ENCODE peak calls at places on chromosomes 5 and 9, in seven cellular contexts. S is heart left ventricle, A is A549, F is H54, V is HCT116, D is uterus, X is stomach. Y is an unnamed sample.

GRCh38 chr5:40652441-40653220 is 27.1 kb upstream of the PTGER4 start:
- DNase-seq in S (no peak), A (no peak), F (no peak), V (no peak), D (no peak), X (no peak), Y (no peak)

GRCh38 chr5:56429110-56429561 is 196.0 kb upstream of the ANKRD55 start:
- DNase-seq in S (peak; percentile 70), A (no peak), F (no peak), V (no peak), D (no peak), X (peak; percentile 76), Y (no peak)

GRCh38 chr5:139164020-139164419 is 34.1 kb downstream of the SIL1 start:
- DNase-seq in S (no peak), A (no peak), F (no peak), V (no peak), D (no peak), X (no peak), Y (no peak)

GRCh38 chr9:6605202-6605601 is 40.3 kb downstream of the GLDC start:
- DNase-seq in S (no peak), A (no peak), F (no peak), V (no peak), D (no peak), X (no peak), Y (no peak)

GRCh38 chr5:16480144-16480543 is 14.5 kb upstream of the ZNF622 start:
- DNase-seq in S (no peak), A (no peak), F (no peak), V (no peak), D (no peak), X (no peak), Y (no peak)

GRCh38 chr5:749101-749670 is 35.3 kb downstream of the ZDHHC11B start:
- DNase-seq in S (no peak), A (no peak), F (no peak), V (no peak), D (no peak), X (no peak), Y (peak; percentile 26)

GRCh38 chr5:17436766-17437221 is 61.2 kb upstream of the TAF11L2 start:
- DNase-seq in S (no peak), A (no peak), F (no peak), V (no peak), D (no peak), X (no peak), Y (no peak)

GRCh38 chr9:130979591-130980385 is 29.2 kb upstream of the LAMC3 start:
- DNase-seq in S (no peak), A (no peak), F (no peak), V (no peak), D (no peak), X (no peak), Y (no peak)

GRCh38 chr5:9878196-9878595 is 248.0 kb upstream of the TAS2R1 start:
- DNase-seq in S (no peak), A (no peak), F (no peak), V (no peak), D (no peak), X (no peak), Y (no peak)

GRCh38 chr5:76099286-76099702 is 16.1 kb downstream of the SV2C start:
- DNase-seq in S (no peak), A (no peak), F (no peak), V (no peak), D (no peak), X (no peak), Y (no peak)

GRCh38 chr5:168786142-168786541 is 207.0 kb upstream of the PANK3 start:
- DNase-seq in S (no peak), A (no peak), F (peak; percentile 39), V (peak; percentile 3), D (no peak), X (no peak), Y (no peak)

GRCh38 chr5:59187772-59188347 is 605.0 kb downstream of the RAB3C start:
- DNase-seq in S (no peak), A (no peak), F (no peak), V (no peak), D (no peak), X (no peak), Y (no peak)

DNA sequence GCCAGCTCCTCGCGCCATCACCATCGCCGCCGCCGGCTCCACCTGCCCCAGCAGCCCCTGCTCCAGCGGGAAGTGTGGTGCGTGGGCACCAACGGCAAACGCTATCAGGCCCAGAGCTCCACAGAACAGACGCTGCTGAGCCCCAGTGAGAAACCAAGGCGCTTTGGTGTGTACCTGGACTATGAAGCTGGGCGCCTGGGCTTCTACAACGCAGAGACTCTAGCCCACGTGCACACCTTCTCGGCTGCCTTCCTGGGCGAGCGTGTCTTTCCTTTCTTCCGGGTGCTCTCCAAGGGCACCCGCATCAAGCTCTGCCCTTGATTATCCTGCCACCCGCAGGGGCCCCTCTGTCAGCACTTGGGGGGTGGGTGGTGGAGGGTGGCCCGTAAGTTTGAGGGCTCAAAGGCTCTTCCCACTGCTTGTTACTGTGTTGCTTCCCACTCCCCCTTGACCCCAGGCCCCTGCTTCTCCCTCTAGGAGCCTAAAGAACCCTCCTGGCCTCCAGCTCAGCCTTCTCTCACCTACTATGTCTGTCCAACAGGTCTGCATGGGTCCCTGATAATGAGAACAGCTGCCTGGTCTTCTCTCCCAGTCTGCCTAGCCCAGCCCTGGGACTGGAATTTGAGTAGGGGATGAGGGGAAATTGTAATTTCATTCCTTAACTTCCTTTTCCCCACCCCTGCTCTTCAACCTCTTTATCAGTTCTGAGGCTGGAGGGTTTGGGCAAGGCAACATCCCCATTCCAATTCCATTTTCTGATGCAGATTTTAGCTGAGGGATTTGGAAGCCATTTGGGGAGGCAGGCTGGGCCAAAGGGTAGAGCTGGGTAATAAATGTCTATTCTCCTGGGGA is 9.0 kb downstream of the RACK1 start:
- DNase-seq in S (no peak), A (no peak), F (no peak), V (no peak), D (no peak), X (no peak), Y (no peak)
- TF ChIP-seq POLR2A in S (no peak), A (peak; percentile 9), F (peak; percentile 15), V (no peak), D (no peak), X (no peak), Y (no peak)

DNA sequence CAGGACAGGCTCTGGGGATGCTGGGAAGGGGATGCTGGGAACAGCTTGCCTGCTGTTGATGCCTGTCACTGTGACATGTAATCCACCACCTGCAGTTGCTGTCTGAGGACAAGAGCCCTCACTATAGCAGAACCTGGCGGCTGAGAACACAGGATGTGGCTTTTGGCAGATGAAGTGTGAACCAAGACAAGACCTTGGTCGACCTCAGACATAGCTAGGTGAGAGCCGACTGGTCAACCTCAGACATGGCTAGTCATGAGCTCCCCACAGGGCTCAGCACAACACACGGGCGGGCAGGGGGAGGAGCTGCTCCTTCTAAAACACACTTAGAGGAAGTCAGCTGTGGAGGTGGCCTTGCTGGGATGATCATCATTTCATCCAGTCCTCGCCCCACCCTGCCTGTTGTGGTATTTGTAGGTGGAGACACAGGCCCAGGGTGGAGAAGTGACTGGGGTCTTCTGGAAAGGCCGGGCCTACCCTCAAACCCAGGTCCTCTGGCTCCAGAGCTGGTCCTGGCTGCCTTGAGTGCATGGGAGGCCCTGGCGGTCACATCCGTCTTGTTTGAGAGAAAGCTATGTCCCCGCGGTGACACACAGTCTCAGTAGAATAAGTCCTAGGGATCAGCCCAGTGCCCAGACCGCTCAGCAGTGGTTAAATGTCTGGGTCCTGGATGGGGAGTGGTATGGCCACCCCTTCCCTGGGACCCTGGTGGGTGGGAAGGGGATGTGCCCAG is 6.1 kb downstream of the SUSD3 start:
- DNase-seq in S (no peak), A (no peak), F (no peak), V (no peak), D (no peak), X (peak; percentile 57), Y (no peak)
- TF ChIP-seq POLR2A in S (no peak), A (no peak), F (no peak), V (no peak), D (no peak), X (no peak), Y (no peak)

DNA sequence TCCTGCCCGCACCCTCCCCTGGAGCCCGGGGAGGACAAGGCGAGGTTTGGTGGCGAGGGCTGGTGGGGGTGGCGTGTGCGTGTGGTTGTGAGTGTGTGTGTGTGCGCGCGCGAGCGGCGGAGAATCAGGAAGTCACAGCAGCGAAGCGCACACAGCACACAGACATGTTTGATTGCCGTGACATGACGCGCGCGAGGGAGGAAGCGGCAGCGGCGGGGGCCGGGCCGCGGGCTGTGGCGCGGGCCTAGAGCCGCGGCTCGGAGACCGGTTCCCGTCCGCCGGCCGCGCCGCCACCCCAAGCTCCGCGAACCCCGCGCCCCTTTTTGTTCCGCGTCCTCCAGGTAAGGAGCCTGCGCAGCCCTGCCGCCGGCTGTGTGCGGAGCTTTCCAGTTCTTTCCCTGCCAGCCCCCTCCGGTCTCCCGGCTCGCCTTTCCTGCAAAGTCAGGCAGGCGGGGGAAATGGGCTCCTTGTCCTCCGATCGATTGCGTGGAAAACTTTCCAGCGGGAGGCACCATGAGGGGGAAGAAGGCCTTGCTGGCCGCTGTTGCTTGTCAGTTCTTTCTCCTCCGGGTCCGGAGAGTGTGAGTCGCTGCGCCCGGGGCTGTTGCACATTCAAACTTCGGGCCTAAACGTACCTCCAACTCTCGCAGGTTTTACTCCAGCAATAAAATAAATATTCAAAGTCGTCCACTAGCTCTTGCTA is 2.5 kb downstream of the SMARCA2 start:
- DNase-seq in S (peak; percentile 80), A (peak; percentile 72), F (peak; percentile 54), V (no peak), D (peak; percentile 70), X (peak; percentile 80), Y (peak; percentile 93)
- TF ChIP-seq POLR2A in S (peak; percentile 47), A (peak; percentile 48), F (peak; percentile 46), V (no peak), D (peak; percentile 59), X (no peak), Y (peak; percentile 41)

DNA sequence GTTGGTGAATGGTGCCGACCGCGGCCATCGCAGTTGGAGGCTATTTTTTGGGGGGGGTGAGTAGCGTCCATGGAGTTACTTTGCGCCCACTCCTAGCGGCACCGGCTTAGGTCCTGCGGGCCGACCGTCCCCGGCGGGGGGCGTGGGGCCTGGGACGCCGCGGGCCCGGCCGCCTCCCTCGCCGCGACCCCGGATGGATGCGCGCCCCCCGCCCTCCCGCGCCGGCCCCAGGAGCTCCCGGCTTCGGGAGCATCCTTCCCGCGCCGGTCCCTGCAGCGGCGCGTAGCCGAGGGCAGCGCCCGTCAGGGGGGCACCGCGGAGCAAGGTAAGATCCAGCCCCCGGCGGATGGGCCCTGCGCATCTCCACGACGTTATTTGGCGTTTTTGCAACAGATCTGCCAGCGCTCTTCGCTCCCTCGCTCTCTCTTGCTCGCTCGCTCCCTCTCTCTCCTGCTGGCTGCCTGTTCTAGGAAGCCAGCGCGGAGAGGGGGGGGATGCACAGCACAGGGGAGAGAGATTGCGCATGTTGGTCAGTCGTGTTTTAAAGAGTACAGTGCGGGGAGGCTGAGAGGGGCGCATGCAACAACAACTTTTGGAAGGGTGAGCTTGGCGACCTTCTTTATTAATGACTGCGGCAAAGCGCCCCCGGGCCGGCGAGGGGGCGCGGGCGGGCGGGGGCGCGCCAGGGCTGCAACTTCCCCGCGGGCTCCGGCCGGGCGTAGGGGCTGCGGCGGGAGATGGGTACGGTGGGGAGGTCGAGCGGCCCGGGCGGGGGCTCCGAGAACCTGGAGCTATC is 415 bp downstream of the JADE2 start:
- DNase-seq in S (peak; percentile 82), A (peak; percentile 78), F (peak; percentile 67), V (no peak), D (peak; percentile 79), X (peak; percentile 71), Y (no peak)
- TF ChIP-seq POLR2A in S (peak; percentile 53), A (peak; percentile 43), F (peak; percentile 31), V (peak; percentile 42), D (peak; percentile 54), X (no peak), Y (peak; percentile 35)

Y was measured in esophagus muscularis mucosa.